ENCODE peak calls at places on chromosomes 1 and 21, in four cellular contexts. J, A, K and D are unnamed samples.

GRCh38 chr1:43648448-43648847 is 1.5 kb upstream of the KDM4A start:
- DNase-seq in A (no peak), K (no peak), J (no peak), D (no peak)

GRCh38 chr1:40495315-40495903 is 13.2 kb upstream of the EXO5 start:
- DNase-seq in J (no peak), A (no peak), K (no peak), D (peak; percentile 27)

GRCh38 chr1:110056284-110056680 is 14.2 kb downstream of the ALX3 start:
- DNase-seq in A (no peak), K (no peak), J (no peak), D (no peak)

GRCh38 chr1:36393686-36394085 is 4.0 kb downstream of the LSM10 start:
- DNase-seq in K (no peak), A (no peak), J (no peak), D (no peak)

GRCh38 chr1:191206808-191207207 is 729.1 kb upstream of the BRINP3 start:
- DNase-seq in A (no peak), K (no peak), J (peak; percentile 5), D (no peak)

GRCh38 chr1:201149400-201149799 is 4.9 kb downstream of the TMEM9 start:
- DNase-seq in K (no peak), A (no peak), J (peak; percentile 44), D (peak; percentile 67)

GRCh38 chr1:207890136-207890738 is 20.7 kb downstream of the CD34 start:
- DNase-seq in K (no peak), A (no peak), J (peak; percentile 67), D (no peak)

GRCh38 chr1:95002657-95003432 is 69.9 kb downstream of the ALG14 start:
- DNase-seq in A (no peak), K (no peak), J (peak; percentile 39), D (peak; percentile 71)

GRCh38 chr21:45152265-45152746 is 77.9 kb downstream of the ADARB1 start:
- DNase-seq in A (no peak), J (no peak), K (peak; percentile 71), D (peak; percentile 71)

GRCh38 chr1:169329383-169329782 is 38.2 kb downstream of the NME7 start:
- DNase-seq in K (no peak), J (no peak), A (no peak), D (no peak)

GRCh38 chr1:26827663-26828062 is 1.2 kb downstream of the ZDHHC18 start:
- DNase-seq in J (no peak), K (no peak), A (no peak), D (no peak)

GRCh38 chr1:95238304-95238703 is 4.3 kb downstream of the RWDD3 start:
- DNase-seq in J (no peak), K (no peak), A (no peak), D (no peak)

GRCh38 chr1:48249868-48250267 is 27.4 kb downstream of the SLC5A9 start:
- DNase-seq in K (no peak), J (no peak), A (no peak), D (no peak)

GRCh38 chr1:236167154-236167553 is 24.8 kb downstream of the GPR137B start:
- DNase-seq in J (no peak), K (no peak), A (no peak), D (no peak)

GRCh38 chr21:44348861-44349260 is 4.6 kb upstream of the TRPM2 start:
- DNase-seq in K (no peak), A (no peak), J (no peak), D (no peak)

GRCh38 chr1:111730706-111731105 is 8.5 kb downstream of the INKA2 start:
- DNase-seq in A (no peak), K (no peak), J (no peak), D (no peak)

GRCh38 chr1:53631622-53632310 is 107.2 kb downstream of the GLIS1 start:
- DNase-seq in K (peak; percentile 8), A (no peak), J (no peak), D (no peak)

GRCh38 chr1:168287237-168287664 is 6.6 kb downstream of the TBX19 start:
- DNase-seq in J (peak; percentile 83), K (no peak), A (no peak), D (no peak)

GRCh38 chr21:31564439-31564838 is 95.1 kb upstream of the SOD1 start:
- DNase-seq in A (no peak), J (no peak), K (no peak), D (peak; percentile 27)

GRCh38 chr1:46423574-46424240 is 29.6 kb downstream of the FAAH start:
- DNase-seq in K (no peak), A (no peak), J (no peak), D (no peak)

GRCh38 chr1:232844791-232845190 is 39.6 kb downstream of the MAP10 start:
- DNase-seq in J (peak; percentile 76), A (no peak), K (no peak), D (no peak)

GRCh38 chr1:115419571-115419970 is 81.5 kb upstream of the NGF start:
- DNase-seq in J (no peak), A (no peak), K (no peak), D (no peak)

GRCh38 chr1:174963547-174964125 is 36.1 kb upstream of the CACYBP start:
- DNase-seq in A (no peak), K (no peak), J (no peak), D (no peak)

GRCh38 chr1:25194576-25195020 is 37.7 kb downstream of the SYF2 start:
- DNase-seq in K (no peak), J (no peak), A (no peak), D (no peak)

GRCh38 chr1:235866913-235867850 is 476 bp upstream of the LYST start:
- DNase-seq in A (peak; percentile 98), K (peak; percentile 97), J (peak; percentile 90), D (peak; percentile 97)

GRCh38 chr21:18417361-18417760 is 13.8 kb upstream of the TMPRSS15 start:
- DNase-seq in K (no peak), J (no peak), A (no peak), D (no peak)

GRCh38 chr1:77742011-77742555 is 17.6 kb downstream of the USP33 start:
- DNase-seq in J (no peak), A (no peak), K (no peak), D (peak; percentile 6)

GRCh38 chr1:82567308-82567707 is 766.6 kb downstream of the ADGRL2 start:
- DNase-seq in K (no peak), A (no peak), J (no peak), D (no peak)

GRCh38 chr1:117048431-117049133 is 11.5 kb upstream of the TTF2 start:
- DNase-seq in A (no peak), K (no peak), J (no peak), D (no peak)

GRCh38 chr1:193242000-193242399 is 55.6 kb upstream of the B3GALT2 start:
- DNase-seq in J (no peak), A (no peak), K (no peak), D (no peak)

DNA sequence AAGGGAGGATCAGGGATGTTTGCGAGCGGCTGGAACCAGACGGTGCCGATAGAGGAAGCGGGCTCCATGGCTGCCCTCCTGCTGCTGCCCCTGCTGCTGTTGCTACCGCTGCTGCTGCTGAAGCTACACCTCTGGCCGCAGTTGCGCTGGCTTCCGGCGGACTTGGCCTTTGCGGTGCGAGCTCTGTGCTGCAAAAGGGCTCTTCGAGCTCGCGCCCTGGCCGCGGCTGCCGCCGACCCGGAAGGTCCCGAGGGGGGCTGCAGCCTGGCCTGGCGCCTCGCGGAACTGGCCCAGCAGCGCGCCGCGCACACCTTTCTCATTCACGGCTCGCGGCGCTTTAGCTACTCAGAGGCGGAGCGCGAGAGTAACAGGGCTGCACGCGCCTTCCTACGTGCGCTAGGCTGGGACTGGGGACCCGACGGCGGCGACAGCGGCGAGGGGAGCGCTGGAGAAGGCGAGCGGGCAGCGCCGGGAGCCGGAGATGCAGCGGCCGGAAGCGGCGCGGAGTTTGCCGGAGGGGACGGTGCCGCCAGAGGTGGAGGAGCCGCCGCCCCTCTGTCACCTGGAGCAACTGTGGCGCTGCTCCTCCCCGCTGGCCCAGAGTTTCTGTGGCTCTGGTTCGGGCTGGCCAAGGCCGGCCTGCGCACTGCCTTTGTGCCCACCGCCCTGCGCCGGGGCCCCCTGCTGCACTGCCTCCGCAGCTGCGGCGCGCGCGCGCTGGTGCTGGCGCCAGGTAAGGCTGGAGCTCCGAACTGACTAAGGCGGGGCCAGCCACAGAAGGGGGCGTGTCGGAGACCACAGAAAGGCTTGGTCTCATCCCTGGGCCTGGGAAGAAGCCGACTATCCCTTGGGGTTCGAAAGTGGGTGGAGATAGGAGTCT is 465 bp downstream of the SLC27A3 start:
- DNase-seq in J (peak; percentile 50), K (peak; percentile 95), A (peak; percentile 59), D (peak; percentile 94)
- H3K23ac ChIP-seq in J (peak overlapping the region; percentile 68), K (no peak overlapping the region), A (peak overlapping the region; percentile 95), D (peak overlapping the region; percentile 99)

GRCh38 chr1:197919523-197920301 is 2.5 kb downstream of the LHX9 start:
- DNase-seq in A (peak; percentile 32), J (no peak), K (no peak), D (no peak)
- H3K23ac ChIP-seq in A (peak overlapping the region; percentile 6), J (no peak overlapping the region), K (no peak overlapping the region), D (no peak overlapping the region)

GRCh38 chr1:7209340-7209739 is 424.1 kb downstream of the CAMTA1 start:
- DNase-seq in J (no peak), A (no peak), K (no peak), D (no peak)
- H3K23ac ChIP-seq in J (no peak overlapping the region), A (no peak overlapping the region), K (no peak overlapping the region), D (no peak overlapping the region)

GRCh38 chr1:62962794-62963776 is 179.2 kb downstream of the ATG4C start:
- DNase-seq in J (peak; percentile 14), K (peak; percentile 91), A (peak; percentile 61), D (peak; percentile 88)
- H3K23ac ChIP-seq in J (no peak overlapping the region), K (no peak overlapping the region), A (peak overlapping the region; percentile 62), D (no peak overlapping the region)

DNA sequence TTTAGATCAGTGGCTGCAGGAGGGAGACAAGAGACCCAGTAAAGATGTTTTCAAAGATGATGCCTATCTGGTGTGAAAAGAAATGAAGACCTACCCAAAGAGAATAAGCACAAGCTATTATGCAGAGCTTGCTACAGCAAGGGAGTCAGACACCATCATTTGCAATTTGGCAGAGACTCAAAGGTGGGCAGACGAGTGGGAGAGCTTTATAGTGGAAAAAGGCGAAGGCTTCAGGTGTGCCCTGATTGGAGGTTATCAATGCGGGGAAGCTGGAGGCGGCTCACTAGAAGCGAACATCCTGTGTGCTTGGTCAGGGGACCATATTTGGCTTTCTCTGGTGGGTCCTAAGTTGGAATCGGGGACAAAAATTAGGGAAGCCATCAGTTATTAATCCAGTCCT is 183.8 kb downstream of the DISC1 start:
- DNase-seq in A (no peak), J (no peak), K (no peak), D (no peak)
- H3K23ac ChIP-seq in A (no peak overlapping the region), J (no peak overlapping the region), K (no peak overlapping the region), D (no peak overlapping the region)

DNA sequence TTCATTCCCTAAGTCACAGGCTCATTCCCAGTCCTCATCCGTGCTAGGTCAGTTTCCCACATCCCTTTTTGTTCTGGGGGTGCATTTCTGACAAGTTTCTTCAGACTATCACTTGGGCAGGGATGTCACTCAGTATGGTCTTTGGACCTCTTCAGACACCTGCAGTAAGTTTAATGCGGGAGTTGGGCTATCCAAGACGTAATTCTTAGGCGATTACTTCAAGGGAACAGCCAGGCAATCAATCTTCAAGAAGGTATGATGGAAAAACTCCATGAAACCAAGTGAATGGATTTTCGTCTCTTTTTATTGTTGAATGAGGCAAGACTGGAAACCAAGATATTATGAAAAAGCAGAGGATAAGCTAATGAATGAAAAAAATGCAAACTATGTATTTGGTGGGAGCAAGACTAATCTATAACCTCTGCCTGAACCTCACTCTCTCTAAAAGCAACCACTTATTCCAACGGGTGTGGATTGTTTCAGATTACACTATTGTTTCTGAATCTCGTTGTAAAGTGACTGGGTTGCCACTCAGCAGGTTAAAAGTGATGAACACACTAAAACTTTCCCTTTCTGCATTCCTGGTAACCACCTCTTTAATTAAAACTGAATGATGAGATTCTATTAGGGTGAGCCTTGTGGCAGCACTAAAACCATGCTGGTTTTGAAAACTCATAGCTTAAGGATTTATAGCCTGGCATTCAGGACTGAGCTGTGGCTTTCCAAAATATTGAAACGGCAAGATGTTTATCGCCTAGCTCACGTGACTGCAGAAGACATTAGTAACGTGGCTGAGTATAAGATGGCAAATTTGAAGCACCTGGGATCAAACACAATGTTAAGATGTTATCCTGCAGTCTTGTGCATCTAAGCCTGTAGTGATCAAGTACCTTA is 1.1 kb downstream of the RASAL2 start:
- DNase-seq in J (no peak), A (no peak), K (no peak), D (peak; percentile 37)
- H3K23ac ChIP-seq in J (peak overlapping the region; percentile 82), A (no peak overlapping the region), K (no peak overlapping the region), D (no peak overlapping the region)

GRCh38 chr21:37073417-37074194 is 552 bp downstream of the TTC3 start:
- DNase-seq in K (no peak), A (no peak), J (peak; percentile 67), D (no peak)
- H3K23ac ChIP-seq in K (no peak overlapping the region), A (peak overlapping the region; percentile 5), J (peak overlapping the region; percentile 72), D (peak overlapping the region; percentile 17)